ENCODE peak calls at places on chromosomes 2 and 18, in five cellular contexts. One of them, this sample, is unnamed.

GRCh38 chr2:86598966-86599365 is 24.7 kb downstream of the RNF103 start:
- DNase-seq in coronary artery: no peak
- DNase-seq in breast epithelium: no peak
- DNase-seq in HCT116: no peak
- DNase-seq in bronchial epithelial cell: peak; percentile 52
- DNase-seq in this sample: no peak

GRCh38 chr2:64730551-64731305 is 77.0 kb upstream of the SERTAD2 start:
- DNase-seq in bronchial epithelial cell: peak; percentile 79
- DNase-seq in HCT116: no peak
- DNase-seq in breast epithelium: no peak
- DNase-seq in coronary artery: peak; percentile 76
- DNase-seq in this sample: no peak

GRCh38 chr2:145200307-145200706 is 680.4 kb upstream of the ZEB2 start:
- DNase-seq in bronchial epithelial cell: no peak
- DNase-seq in HCT116: no peak
- DNase-seq in coronary artery: no peak
- DNase-seq in breast epithelium: no peak
- DNase-seq in this sample: no peak

GRCh38 chr18:59049726-59050660 is 89.7 kb upstream of the SEC11C start:
- DNase-seq in breast epithelium: no peak
- DNase-seq in coronary artery: peak; percentile 52
- DNase-seq in HCT116: no peak
- DNase-seq in bronchial epithelial cell: no peak
- DNase-seq in this sample: no peak

GRCh38 chr2:222208010-222208690 is 90.6 kb downstream of the PAX3 start:
- DNase-seq in breast epithelium: no peak
- DNase-seq in bronchial epithelial cell: no peak
- DNase-seq in HCT116: no peak
- DNase-seq in coronary artery: no peak
- DNase-seq in this sample: no peak

GRCh38 chr2:230067990-230068657 is 600 bp downstream of the SLC16A14 start:
- DNase-seq in HCT116: no peak
- DNase-seq in coronary artery: no peak
- DNase-seq in bronchial epithelial cell: no peak
- DNase-seq in breast epithelium: no peak
- DNase-seq in this sample: peak; percentile 91

GRCh38 chr2:45280801-45281200 is 271.5 kb upstream of the SIX2 start:
- DNase-seq in HCT116: no peak
- DNase-seq in bronchial epithelial cell: no peak
- DNase-seq in breast epithelium: no peak
- DNase-seq in coronary artery: no peak
- DNase-seq in this sample: no peak

GRCh38 chr2:227456772-227457171 is 15.2 kb upstream of the AGFG1 start:
- DNase-seq in breast epithelium: no peak
- DNase-seq in HCT116: no peak
- DNase-seq in coronary artery: no peak
- DNase-seq in bronchial epithelial cell: no peak
- DNase-seq in this sample: no peak

GRCh38 chr2:40227200-40227599 is 224.7 kb downstream of the SLC8A1 start:
- DNase-seq in breast epithelium: no peak
- DNase-seq in coronary artery: no peak
- DNase-seq in HCT116: no peak
- DNase-seq in bronchial epithelial cell: peak; percentile 65
- DNase-seq in this sample: no peak

GRCh38 chr2:12538300-12538699 is 178.4 kb upstream of the TRIB2 start:
- DNase-seq in coronary artery: no peak
- DNase-seq in breast epithelium: no peak
- DNase-seq in bronchial epithelial cell: no peak
- DNase-seq in HCT116: no peak
- DNase-seq in this sample: no peak

GRCh38 chr2:27742571-27742970 is 28.9 kb upstream of the MRPL33 start:
- DNase-seq in coronary artery: no peak
- DNase-seq in bronchial epithelial cell: no peak
- DNase-seq in HCT116: no peak
- DNase-seq in breast epithelium: no peak
- DNase-seq in this sample: no peak

GRCh38 chr2:31384351-31384750 is 30.2 kb downstream of the XDH start:
- DNase-seq in bronchial epithelial cell: peak; percentile 90
- DNase-seq in breast epithelium: no peak
- DNase-seq in coronary artery: peak; percentile 19
- DNase-seq in HCT116: peak; percentile 51
- DNase-seq in this sample: no peak

GRCh38 chr2:23199115-23199918 is 185.7 kb upstream of the KLHL29 start:
- DNase-seq in breast epithelium: no peak
- DNase-seq in coronary artery: no peak
- DNase-seq in bronchial epithelial cell: peak; percentile 6
- DNase-seq in HCT116: peak; percentile 24
- DNase-seq in this sample: no peak

GRCh38 chr2:88692187-88692586 is 714 bp downstream of the RPIA start:
- DNase-seq in breast epithelium: no peak
- DNase-seq in bronchial epithelial cell: no peak
- DNase-seq in HCT116: no peak
- DNase-seq in coronary artery: no peak
- DNase-seq in this sample: no peak

GRCh38 chr2:31420936-31421335 is 6.4 kb upstream of the XDH start:
- DNase-seq in bronchial epithelial cell: peak; percentile 15
- DNase-seq in HCT116: no peak
- DNase-seq in breast epithelium: no peak
- DNase-seq in coronary artery: no peak
- DNase-seq in this sample: no peak

GRCh38 chr2:239436076-239436475 is 35.3 kb upstream of the HDAC4 start:
- DNase-seq in HCT116: no peak
- DNase-seq in breast epithelium: no peak
- DNase-seq in coronary artery: no peak
- DNase-seq in bronchial epithelial cell: no peak
- DNase-seq in this sample: no peak

GRCh38 chr2:215680605-215681598 is 245.0 kb upstream of the FN1 start:
- DNase-seq in coronary artery: no peak
- DNase-seq in HCT116: no peak
- DNase-seq in breast epithelium: no peak
- DNase-seq in bronchial epithelial cell: peak; percentile 86
- DNase-seq in this sample: no peak

GRCh38 chr2:221606369-221606768 is 34.3 kb upstream of the EPHA4 start:
- DNase-seq in breast epithelium: no peak
- DNase-seq in HCT116: no peak
- DNase-seq in coronary artery: no peak
- DNase-seq in bronchial epithelial cell: no peak
- DNase-seq in this sample: no peak

GRCh38 chr2:164314148-164314547 is 307.1 kb downstream of the GRB14 start:
- DNase-seq in bronchial epithelial cell: peak; percentile 17
- DNase-seq in breast epithelium: no peak
- DNase-seq in coronary artery: no peak
- DNase-seq in HCT116: no peak
- DNase-seq in this sample: no peak

GRCh38 chr2:126175222-126175621 is 480.7 kb upstream of the GYPC start:
- DNase-seq in breast epithelium: no peak
- DNase-seq in HCT116: no peak
- DNase-seq in bronchial epithelial cell: no peak
- DNase-seq in coronary artery: no peak
- DNase-seq in this sample: no peak

GRCh38 chr2:64876137-64876647 is 113.0 kb upstream of the SLC1A4 start:
- DNase-seq in coronary artery: peak; percentile 76
- DNase-seq in HCT116: peak; percentile 34
- DNase-seq in breast epithelium: no peak
- DNase-seq in bronchial epithelial cell: peak; percentile 94
- DNase-seq in this sample: no peak

GRCh38 chr18:7452331-7452730 is 114.8 kb upstream of the PTPRM start:
- DNase-seq in breast epithelium: no peak
- DNase-seq in bronchial epithelial cell: peak; percentile 29
- DNase-seq in coronary artery: no peak
- DNase-seq in HCT116: peak; percentile 1
- DNase-seq in this sample: peak; percentile 78

GRCh38 chr2:182585430-182585829 is 130.6 kb upstream of the DNAJC10 start:
- DNase-seq in bronchial epithelial cell: no peak
- DNase-seq in breast epithelium: no peak
- DNase-seq in coronary artery: no peak
- DNase-seq in HCT116: no peak
- DNase-seq in this sample: no peak

GRCh38 chr2:176167398-176167797 is 10.3 kb downstream of the HOXD3 start:
- DNase-seq in breast epithelium: no peak
- DNase-seq in bronchial epithelial cell: no peak
- DNase-seq in coronary artery: no peak
- DNase-seq in HCT116: no peak
- DNase-seq in this sample: no peak

GRCh38 chr18:31199190-31199769 is 36.6 kb upstream of the DSC1 start:
- DNase-seq in HCT116: no peak
- DNase-seq in bronchial epithelial cell: peak; percentile 81
- DNase-seq in breast epithelium: no peak
- DNase-seq in coronary artery: no peak
- DNase-seq in this sample: no peak

GRCh38 chr2:203097735-203098134 is 83.1 kb downstream of the NBEAL1 start:
- DNase-seq in HCT116: peak; percentile 12
- DNase-seq in coronary artery: no peak
- DNase-seq in breast epithelium: no peak
- DNase-seq in bronchial epithelial cell: peak; percentile 20
- DNase-seq in this sample: no peak
- TF ChIP-seq CTCF in HCT116: peak; percentile 50
- TF ChIP-seq CTCF in coronary artery: no peak
- TF ChIP-seq CTCF in breast epithelium: no peak
- TF ChIP-seq CTCF in bronchial epithelial cell: no peak
- TF ChIP-seq CTCF in this sample: peak; percentile 38

GRCh38 chr2:32627441-32627900 is 379 bp upstream of the TTC27 start:
- DNase-seq in HCT116: no peak
- DNase-seq in coronary artery: peak; percentile 78
- DNase-seq in bronchial epithelial cell: peak; percentile 54
- DNase-seq in breast epithelium: no peak
- DNase-seq in this sample: no peak
- TF ChIP-seq CTCF in HCT116: no peak
- TF ChIP-seq CTCF in coronary artery: no peak
- TF ChIP-seq CTCF in bronchial epithelial cell: peak; percentile 32
- TF ChIP-seq CTCF in breast epithelium: no peak
- TF ChIP-seq CTCF in this sample: peak; percentile 43

GRCh38 chr2:114170070-114170469 is 272.4 kb upstream of the DPP10 start:
- DNase-seq in coronary artery: no peak
- DNase-seq in breast epithelium: no peak
- DNase-seq in bronchial epithelial cell: peak; percentile 58
- DNase-seq in HCT116: no peak
- DNase-seq in this sample: no peak
- TF ChIP-seq CTCF in coronary artery: no peak
- TF ChIP-seq CTCF in breast epithelium: no peak
- TF ChIP-seq CTCF in bronchial epithelial cell: no peak
- TF ChIP-seq CTCF in HCT116: no peak
- TF ChIP-seq CTCF in this sample: no peak

GRCh38 chr2:240579771-240580614 is 6.5 kb upstream of the CAPN10 start:
- DNase-seq in HCT116: peak; percentile 77
- DNase-seq in bronchial epithelial cell: peak; percentile 83
- DNase-seq in breast epithelium: no peak
- DNase-seq in coronary artery: no peak
- DNase-seq in this sample: no peak
- TF ChIP-seq CTCF in HCT116: peak; percentile 75
- TF ChIP-seq CTCF in bronchial epithelial cell: peak; percentile 61
- TF ChIP-seq CTCF in breast epithelium: no peak
- TF ChIP-seq CTCF in coronary artery: no peak
- TF ChIP-seq CTCF in this sample: no peak

GRCh38 chr18:2847341-2848144 is 737 bp downstream of the EMILIN2 start:
- DNase-seq in HCT116: no peak
- DNase-seq in coronary artery: no peak
- DNase-seq in breast epithelium: no peak
- DNase-seq in bronchial epithelial cell: no peak
- DNase-seq in this sample: no peak
- TF ChIP-seq CTCF in HCT116: no peak
- TF ChIP-seq CTCF in coronary artery: no peak
- TF ChIP-seq CTCF in breast epithelium: no peak
- TF ChIP-seq CTCF in bronchial epithelial cell: no peak
- TF ChIP-seq CTCF in this sample: no peak

DNA sequence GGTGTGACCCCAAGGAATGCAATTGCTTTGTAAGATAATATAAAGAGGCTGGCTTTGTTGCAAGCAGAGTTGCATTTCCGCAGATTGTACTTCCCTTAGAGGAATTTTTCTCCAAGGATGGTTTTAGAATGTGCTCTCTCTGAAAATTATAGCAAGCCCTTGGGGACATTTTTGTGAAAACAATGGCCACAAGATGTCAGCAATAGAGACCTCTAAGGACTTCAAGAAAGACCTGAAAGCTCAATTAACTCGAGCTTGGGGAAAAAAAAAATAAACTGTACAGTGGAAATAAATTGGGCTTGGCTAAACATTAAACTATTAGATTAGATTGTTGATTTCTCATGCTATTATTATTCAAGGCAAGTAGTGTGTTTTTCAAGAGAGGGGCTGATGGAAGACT is 81.3 kb upstream of the KYNU start:
- DNase-seq in breast epithelium: no peak
- DNase-seq in bronchial epithelial cell: no peak
- DNase-seq in coronary artery: no peak
- DNase-seq in HCT116: no peak
- DNase-seq in this sample: no peak
- TF ChIP-seq CTCF in breast epithelium: no peak
- TF ChIP-seq CTCF in bronchial epithelial cell: no peak
- TF ChIP-seq CTCF in coronary artery: no peak
- TF ChIP-seq CTCF in HCT116: no peak
- TF ChIP-seq CTCF in this sample: peak; percentile 30

This sample was measured in osteocyte.